ENCODE peak calls at places on chromosomes 13 and 19, in six cellular contexts. S, A, Z, L, T and V are unnamed samples.

GRCh38 chr19:53132231-53132991 is at the start of gene ZNF415:
- DNase-seq in S (peak; percentile 82), A (peak; percentile 21), L (peak; percentile 87), T (peak; percentile 84), Z (no peak), V (no peak)

GRCh38 chr13:112145221-112146072 is 78.5 kb downstream of the SOX1 start:
- DNase-seq in S (no peak), T (no peak), A (no peak), L (no peak), Z (no peak), V (no peak)

GRCh38 chr13:114038211-114038613 is 64.3 kb upstream of the C13orf46 start:
- DNase-seq in Z (no peak), S (no peak), T (no peak), A (no peak), L (no peak), V (no peak)

GRCh38 chr19:33114302-33114701 is 17.6 kb upstream of the WDR88 start:
- DNase-seq in Z (no peak), T (no peak), L (no peak), S (peak; percentile 31), A (no peak), V (no peak)

GRCh38 chr13:74710006-74710405 is 575.8 kb upstream of the KLF12 start:
- DNase-seq in L (no peak), A (no peak), S (no peak), T (no peak), Z (no peak), V (no peak)

GRCh38 chr19:13846533-13847032 is 30.4 kb upstream of the NANOS3 start:
- DNase-seq in S (peak; percentile 74), T (peak; percentile 92), L (no peak), A (peak; percentile 74), Z (peak; percentile 39), V (no peak)

GRCh38 chr13:31204592-31204991 is 4.8 kb downstream of the B3GLCT start:
- DNase-seq in S (no peak), L (no peak), Z (no peak), T (no peak), A (no peak), V (no peak)

GRCh38 chr13:66415444-66415843 is 814.7 kb downstream of the PCDH9 start:
- DNase-seq in L (no peak), A (no peak), T (no peak), Z (no peak), S (no peak), V (no peak)

GRCh38 chr13:109160887-109161669 is 531.7 kb downstream of the MYO16 start:
- DNase-seq in A (no peak), S (no peak), L (no peak), T (no peak), Z (no peak), V (no peak)

GRCh38 chr13:91228940-91229339 is 118.5 kb upstream of the MIR17HG start:
- DNase-seq in Z (no peak), L (no peak), S (no peak), T (no peak), A (no peak), V (no peak)

GRCh38 chr13:32208860-32209259 is 106.3 kb downstream of the ZAR1L start:
- DNase-seq in Z (no peak), T (no peak), S (no peak), L (no peak), A (no peak), V (no peak)

GRCh38 chr19:29372461-29372860 is 153.3 kb upstream of the VSTM2B start:
- DNase-seq in Z (no peak), L (no peak), S (no peak), A (no peak), T (no peak), V (no peak)

GRCh38 chr19:30522359-30522758 is 150.2 kb downstream of the ZNF536 start:
- DNase-seq in S (no peak), L (no peak), T (no peak), Z (no peak), A (no peak), V (no peak)

GRCh38 chr13:82772802-82773201 is 1109.5 kb downstream of the SLITRK1 start:
- DNase-seq in A (no peak), S (no peak), Z (no peak), T (no peak), L (no peak), V (no peak)

GRCh38 chr19:39996218-39996810 is 546 bp upstream of the ZNF546 start:
- DNase-seq in A (no peak), L (peak; percentile 17), Z (no peak), T (no peak), S (no peak), V (no peak)

GRCh38 chr19:46992699-46993535 is 26.7 kb upstream of the NPAS1 start:
- DNase-seq in T (no peak), S (peak; percentile 60), Z (no peak), L (no peak), A (no peak), V (no peak)

GRCh38 chr19:57779220-57779845 is 9.9 kb downstream of the ZNF586 start:
- DNase-seq in T (no peak), S (no peak), Z (no peak), L (no peak), A (no peak), V (no peak)